ENCODE peak calls at places on chromosomes 12 and 14, in ten cellular contexts. X is substantia nigra; U is CD8-positive, alpha-beta T cell; L is heart left ventricle; V is endothelial cell of umbilical vein; R is lung; Q is psoas muscle; E is thyroid gland; I is naive thymus-derived CD4-positive, alpha-beta T cell; C is tibial artery. A is an unnamed sample.

GRCh38 chr12:48954061-48954460 is 3.2 kb downstream of the ARF3 start:
- DNase-seq in X (no peak), U (no peak), L (no peak), V (no peak), R (no peak), Q (no peak), E (no peak), I (no peak), C (no peak), A (no peak)

GRCh38 chr12:120849765-120850164 is 54.4 kb downstream of the SPPL3 start:
- DNase-seq in X (no peak), U (no peak), L (no peak), V (peak), R (no peak), Q (no peak), E (peak), I (no peak), C (no peak), A (no peak)

GRCh38 chr12:122060069-122060468 is 18.5 kb upstream of the MLXIP start:
- DNase-seq in X (no peak), U (no peak), L (peak), V (peak), R (no peak), Q (no peak), E (no peak), I (no peak), C (no peak), A (peak)

GRCh38 chr14:79037114-79037513 is 866.9 kb downstream of the NRXN3 start:
- DNase-seq in X (no peak), U (no peak), L (no peak), V (no peak), R (no peak), Q (no peak), E (no peak), I (no peak), C (no peak), A (no peak)

GRCh38 chr14:68089146-68089715 is 269.7 kb downstream of the RAD51B start:
- DNase-seq in X (no peak), U (no peak), L (no peak), V (peak), R (no peak), Q (no peak), E (peak), I (no peak), C (no peak), A (no peak)

GRCh38 chr14:81471062-81471461 is 62.6 kb downstream of the SEL1L start:
- DNase-seq in X (no peak), U (no peak), L (no peak), V (no peak), R (no peak), Q (no peak), E (no peak), I (no peak), C (no peak), A (no peak)

GRCh38 chr12:54277823-54278276 is 2.1 kb downstream of the CBX5 start:
- DNase-seq in X (no peak), U (no peak), L (no peak), V (no peak), R (no peak), Q (no peak), E (no peak), I (no peak), C (no peak), A (no peak)

GRCh38 chr14:59823190-59823589 is 47.4 kb downstream of the RTN1 start:
- DNase-seq in X (no peak), U (no peak), L (no peak), V (no peak), R (no peak), Q (no peak), E (no peak), I (no peak), C (no peak), A (no peak)

GRCh38 chr12:85821216-85821615 is 15.0 kb downstream of the RASSF9 start:
- DNase-seq in X (no peak), U (no peak), L (no peak), V (peak), R (no peak), Q (no peak), E (no peak), I (no peak), C (no peak), A (no peak)

GRCh38 chr12:121246893-121247557 is 37.1 kb downstream of the P2RX4 start:
- DNase-seq in X (no peak), U (no peak), L (peak), V (no peak), R (no peak), Q (no peak), E (no peak), I (no peak), C (no peak), A (no peak)

GRCh38 chr14:69716483-69717187 is 50.3 kb upstream of the SRSF5 start:
- DNase-seq in X (no peak), U (peak), L (no peak), V (peak), R (no peak), Q (no peak), E (no peak), I (no peak), C (peak), A (no peak)

GRCh38 chr12:52186135-52186840 is 5.5 kb downstream of the KRT80 start:
- DNase-seq in X (no peak), U (no peak), L (no peak), V (peak), R (no peak), Q (no peak), E (no peak), I (no peak), C (no peak), A (no peak)

GRCh38 chr12:53495903-53496751 is 3.1 kb downstream of the MAP3K12 start:
- DNase-seq in X (no peak), U (no peak), L (peak), V (no peak), R (no peak), Q (peak), E (peak), I (no peak), C (peak), A (peak)

GRCh38 chr12:116443706-116444589 is 115.2 kb upstream of the MAP1LC3B2 start:
- DNase-seq in X (no peak), U (no peak), L (peak), V (no peak), R (no peak), Q (no peak), E (no peak), I (no peak), C (no peak), A (no peak)

GRCh38 chr14:25110101-25110500 is 60.2 kb upstream of the STXBP6 start:
- DNase-seq in X (no peak), U (no peak), L (no peak), V (no peak), R (no peak), Q (no peak), E (no peak), I (no peak), C (no peak), A (no peak)

GRCh38 chr12:25903603-25904245 is 54.8 kb upstream of the RASSF8 start:
- DNase-seq in X (no peak), U (no peak), L (no peak), V (no peak), R (no peak), Q (no peak), E (no peak), I (no peak), C (no peak), A (no peak)

GRCh38 chr12:54173906-54174471 is 14.8 kb downstream of the SMUG1 start:
- DNase-seq in X (no peak), U (no peak), L (no peak), V (no peak), R (no peak), Q (no peak), E (no peak), I (no peak), C (no peak), A (no peak)

GRCh38 chr12:100827901-100828520 is 33.4 kb downstream of the ANO4 start:
- DNase-seq in X (no peak), U (no peak), L (no peak), V (peak), R (no peak), Q (no peak), E (no peak), I (no peak), C (no peak), A (peak)

GRCh38 chr14:101878222-101879211 is 85.9 kb upstream of the DYNC1H1 start:
- DNase-seq in X (no peak), U (no peak), L (no peak), V (no peak), R (no peak), Q (no peak), E (no peak), I (no peak), C (no peak), A (no peak)

GRCh38 chr14:105107351-105107750 is 42.1 kb upstream of the GPR132 start:
- DNase-seq in X (no peak), U (no peak), L (no peak), V (no peak), R (no peak), Q (no peak), E (no peak), I (no peak), C (no peak), A (no peak)

GRCh38 chr12:124497658-124498057 is 69.8 kb downstream of the NCOR2 start:
- DNase-seq in X (peak), U (no peak), L (peak), V (no peak), R (no peak), Q (peak), E (no peak), I (no peak), C (peak), A (no peak)

GRCh38 chr14:45254771-45255170 is 1.8 kb upstream of the MIS18BP1 start:
- DNase-seq in X (no peak), U (no peak), L (no peak), V (no peak), R (no peak), Q (no peak), E (no peak), I (no peak), C (no peak), A (no peak)

GRCh38 chr14:20610002-20610765 is 19.0 kb upstream of the RNASE12 start:
- DNase-seq in X (peak), U (peak), L (peak), V (peak), R (peak), Q (peak), E (peak), I (peak), C (peak), A (peak)

GRCh38 chr12:42590324-42590934 is 883 bp upstream of the PRICKLE1 start:
- DNase-seq in X (no peak), U (no peak), L (peak), V (peak), R (no peak), Q (peak), E (peak), I (no peak), C (peak), A (peak)

GRCh38 chr14:77682158-77682553 is 25.7 kb downstream of the ALKBH1 start:
- DNase-seq in X (no peak), U (no peak), L (no peak), V (no peak), R (no peak), Q (no peak), E (no peak), I (no peak), C (no peak), A (no peak)

GRCh38 chr12:95623554-95624170 is 72.4 kb upstream of the USP44 start:
- DNase-seq in X (peak), U (no peak), L (peak), V (peak), R (peak), Q (peak), E (peak), I (no peak), C (peak), A (peak)

GRCh38 chr12:39897315-39897714 is 208.6 kb downstream of the SLC2A13 start:
- DNase-seq in X (no peak), U (no peak), L (no peak), V (no peak), R (no peak), Q (no peak), E (no peak), I (no peak), C (no peak), A (no peak)

GRCh38 chr12:104738371-104738710 is 219.7 kb downstream of the SLC41A2 start:
- DNase-seq in X (no peak), U (no peak), L (no peak), V (no peak), R (no peak), Q (no peak), E (peak), I (no peak), C (no peak), A (no peak)

GRCh38 chr12:2008677-2009076 is 4.4 kb upstream of the DCP1B start:
- DNase-seq in X (no peak), U (no peak), L (no peak), V (no peak), R (no peak), Q (no peak), E (no peak), I (no peak), C (no peak), A (no peak)

GRCh38 chr12:75844985-75845384 is 186.6 kb downstream of the PHLDA1 start:
- DNase-seq in X (no peak), U (no peak), L (no peak), V (no peak), R (no peak), Q (no peak), E (no peak), I (no peak), C (no peak), A (no peak)

GRCh38 chr12:104890463-104891096 is 67.5 kb downstream of the SLC41A2 start:
- DNase-seq in X (no peak), U (no peak), L (no peak), V (no peak), R (no peak), Q (no peak), E (no peak), I (no peak), C (no peak), A (no peak)

GRCh38 chr12:116423053-116423452 is 136.1 kb upstream of the MAP1LC3B2 start:
- DNase-seq in X (no peak), U (no peak), L (no peak), V (no peak), R (no peak), Q (no peak), E (no peak), I (no peak), C (no peak), A (no peak)

GRCh38 chr12:93836616-93837260 is 159.6 kb downstream of the CRADD start:
- DNase-seq in X (no peak), U (no peak), L (no peak), V (no peak), R (no peak), Q (no peak), E (no peak), I (no peak), C (no peak), A (no peak)

GRCh38 chr12:120162763-120163162 is 31.8 kb downstream of the GCN1 start:
- DNase-seq in X (no peak), U (no peak), L (no peak), V (no peak), R (no peak), Q (no peak), E (no peak), I (no peak), C (no peak), A (no peak)

GRCh38 chr14:91383439-91383838 is 34.2 kb downstream of the CCDC88C start:
- DNase-seq in X (no peak), U (no peak), L (no peak), V (no peak), R (no peak), Q (peak), E (no peak), I (no peak), C (no peak), A (no peak)

GRCh38 chr12:106428379-106428778 is 70.8 kb downstream of the POLR3B start:
- DNase-seq in X (no peak), U (no peak), L (no peak), V (peak), R (no peak), Q (no peak), E (peak), I (no peak), C (no peak), A (no peak)

GRCh38 chr12:19574606-19575005 is 135.3 kb downstream of the AEBP2 start:
- DNase-seq in X (no peak), U (no peak), L (no peak), V (peak), R (no peak), Q (no peak), E (no peak), I (no peak), C (no peak), A (peak)

GRCh38 chr14:83007641-83008237 is 1474.1 kb upstream of the SEL1L start:
- DNase-seq in X (no peak), U (no peak), L (no peak), V (no peak), R (no peak), Q (no peak), E (no peak), I (no peak), C (no peak), A (no peak)

GRCh38 chr12:23099604-23100003 is 474.6 kb downstream of the ETNK1 start:
- DNase-seq in X (no peak), U (no peak), L (no peak), V (no peak), R (no peak), Q (no peak), E (no peak), I (no peak), C (no peak), A (no peak)
- H3K27ac ChIP-seq in X (no peak), U (no peak), L (no peak), V (no peak), R (no peak), Q (no peak), E (no peak), I (no peak), C (no peak), A (no peak)

GRCh38 chr12:68896881-68897540 is 36.0 kb downstream of the CPM start:
- DNase-seq in X (no peak), U (no peak), L (no peak), V (no peak), R (no peak), Q (no peak), E (no peak), I (no peak), C (no peak), A (no peak)
- H3K27ac ChIP-seq in X (no peak), U (no peak), L (peak), V (no peak), R (no peak), Q (no peak), E (no peak), I (no peak), C (no peak), A (no peak)

GRCh38 chr14:93964820-93965286 is 11.5 kb downstream of the ASB2 start:
- DNase-seq in X (no peak), U (no peak), L (no peak), V (no peak), R (no peak), Q (no peak), E (no peak), I (no peak), C (no peak), A (no peak)

GRCh38 chr14:93965968-93966474 is 10.3 kb downstream of the ASB2 start:
- DNase-seq in X (no peak), U (no peak), L (no peak), V (no peak), R (no peak), Q (no peak), E (no peak), I (no peak), C (no peak), A (no peak)

GRCh38 chr14:93963692-93964091 is 12.7 kb downstream of the ASB2 start:
- DNase-seq in X (no peak), U (no peak), L (no peak), V (no peak), R (no peak), Q (no peak), E (no peak), I (no peak), C (no peak), A (no peak)

GRCh38 chr14:93964281-93964680 is 12.1 kb downstream of the ASB2 start:
- DNase-seq in X (no peak), U (no peak), L (no peak), V (no peak), R (no peak), Q (peak), E (no peak), I (no peak), C (no peak), A (no peak)

GRCh38 chr14:93965287-93965821 is 11.0 kb downstream of the ASB2 start:
- DNase-seq in X (no peak), U (no peak), L (no peak), V (no peak), R (no peak), Q (no peak), E (no peak), I (no peak), C (no peak), A (no peak)
- H3K27ac ChIP-seq in X (no peak), U (no peak), L (peak), V (no peak), R (peak), Q (peak), E (peak), I (no peak), C (peak), A (no peak)

DNA sequence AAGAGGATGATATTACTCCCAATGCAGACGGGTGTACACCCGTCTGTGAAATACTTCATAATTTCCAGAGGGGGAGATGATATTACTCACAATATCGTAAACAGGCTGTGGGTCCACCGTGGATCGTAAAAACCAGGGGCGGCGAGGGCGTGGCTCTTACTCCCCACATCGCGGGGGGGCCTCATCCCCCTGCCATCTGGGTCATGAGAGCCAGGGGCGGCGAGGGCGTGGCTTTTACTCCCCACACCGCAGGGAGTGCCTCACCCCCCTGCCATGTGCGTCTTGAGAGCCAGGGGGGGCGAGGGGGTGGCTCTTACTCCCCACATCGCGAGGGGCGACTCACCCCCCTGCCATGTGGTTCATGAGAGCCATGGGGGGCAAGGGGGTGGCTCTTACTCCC is 86.2 kb upstream of the GNG2 start:
- DNase-seq in X (no peak), U (no peak), L (no peak), V (no peak), R (no peak), Q (no peak), E (no peak), I (no peak), C (no peak), A (no peak)
- H3K27ac ChIP-seq in X (no peak), U (no peak), L (no peak), V (no peak), R (no peak), Q (no peak), E (no peak), I (no peak), C (no peak), A (no peak)

GRCh38 chr14:61567838-61568571 is 127.3 kb upstream of the HIF1A start:
- DNase-seq in X (no peak), U (no peak), L (peak), V (no peak), R (no peak), Q (no peak), E (no peak), I (no peak), C (peak), A (no peak)
- H3K27ac ChIP-seq in X (peak), U (no peak), L (peak), V (no peak), R (peak), Q (no peak), E (peak), I (no peak), C (peak), A (no peak)

GRCh38 chr12:112389228-112389627 is 7.0 kb upstream of the HECTD4 start:
- DNase-seq in X (no peak), U (no peak), L (no peak), V (no peak), R (no peak), Q (no peak), E (no peak), I (no peak), C (no peak), A (no peak)
- H3K27ac ChIP-seq in X (no peak), U (no peak), L (no peak), V (no peak), R (no peak), Q (no peak), E (no peak), I (no peak), C (no peak), A (no peak)

DNA sequence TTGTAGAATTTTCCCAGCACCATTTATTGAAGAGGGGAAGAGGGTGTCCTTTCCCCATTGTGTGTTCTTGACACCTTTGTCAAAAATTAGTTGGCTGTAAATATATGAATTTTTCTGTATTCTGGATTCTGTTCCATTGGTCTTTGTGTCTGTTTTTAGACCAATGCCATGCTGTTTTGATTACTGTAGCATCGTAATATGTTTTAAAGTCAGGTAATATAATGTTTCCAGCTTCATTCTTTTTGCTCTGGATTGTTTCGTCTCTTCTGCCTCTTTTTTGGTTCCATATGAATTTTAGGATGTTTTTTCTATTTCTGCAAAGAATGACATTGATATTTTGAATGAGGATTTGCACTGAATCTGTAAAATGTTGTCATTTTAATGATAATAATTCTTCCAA is 331.9 kb upstream of the RGS6 start:
- DNase-seq in X (no peak), U (no peak), L (no peak), V (no peak), R (no peak), Q (no peak), E (no peak), I (no peak), C (no peak), A (no peak)
- H3K27ac ChIP-seq in X (no peak), U (no peak), L (no peak), V (no peak), R (no peak), Q (no peak), E (no peak), I (no peak), C (no peak), A (no peak)

A was measured in WERI-Rb-1.